ENCODE peak calls at places on chromosomes 4 and X, in nine cellular contexts. X is retina; L is stimulated activated CD4-positive, alpha-beta T cell treated with anti-CD3 and anti-CD28 coated beads, Interleukin-1b, Interleukin-23, amount 100 ng/mL, for 1 hour; V is progenitor cell of endocrine pancreas; Y is RWPE1; U is nephron progenitor cell; O is activated naive CD4-positive, alpha-beta T cell treated with Interleukin-2 at 50 U/mL for 16 hours; I is Kasumi-1; T is left lung. P is an unnamed sample.

GRCh38 chr4:149690726-149691125 is 124.9 kb downstream of the IQCM start:
- DNase-seq in T (no peak), U (no peak), O (no peak), I (no peak), V (no peak), Y (no peak), L (no peak), X (no peak), P (no peak)

GRCh38 chrX:45667666-45668065 is 467.0 kb upstream of the DIPK2B start:
- DNase-seq in X (no peak), O (no peak), V (no peak), I (no peak), L (no peak), T (no peak), Y (no peak), U (no peak), P (peak)

GRCh38 chr4:140094701-140095420 is 59.1 kb downstream of the MAML3 start:
- DNase-seq in L (no peak), O (peak), T (peak), Y (no peak), U (peak), X (peak), I (peak), V (no peak), P (peak)

GRCh38 chrX:150506486-150506885 is 61.9 kb upstream of the MTM1 start:
- DNase-seq in I (no peak), T (no peak), U (no peak), O (no peak), X (no peak), L (no peak), V (no peak), Y (no peak), P (no peak)

GRCh38 chrX:9171841-9172240 is 137.9 kb upstream of the FAM9B start:
- DNase-seq in I (no peak), T (no peak), U (no peak), Y (no peak), O (no peak), L (no peak), X (no peak), V (no peak), P (peak)

GRCh38 chrX:14476169-14476568 is 53.2 kb upstream of the GLRA2 start:
- DNase-seq in L (no peak), V (no peak), Y (no peak), T (no peak), I (no peak), O (no peak), X (no peak), U (no peak), P (no peak)

GRCh38 chr4:51844157-51845054 is 1.5 kb downstream of the DCUN1D4 start:
- DNase-seq in O (peak), L (peak), Y (peak), X (peak), T (peak), I (peak), V (peak), U (peak), P (peak)

GRCh38 chr4:121669163-121669550 is 27.6 kb downstream of the ANXA5 start:
- DNase-seq in X (no peak), Y (no peak), O (no peak), V (no peak), T (no peak), I (no peak), L (no peak), U (no peak), P (peak)

GRCh38 chr4:37873383-37873782 is 17.5 kb upstream of the TBC1D1 start:
- DNase-seq in V (no peak), L (no peak), I (no peak), Y (peak), T (no peak), U (no peak), O (no peak), X (no peak), P (peak)